ENCODE peak calls at places on chromosomes 11 and 22, in six cellular contexts. E is body of pancreas, Y is adrenal gland, O is transverse colon, U is MM.1S, K is stomach. Z is an unnamed sample.

GRCh38 chr11:80616070-80616800 is 1175.4 kb upstream of the TENM4 start:
- DNase-seq in E (no peak), Y (no peak), O (no peak), U (no peak), K (no peak), Z (no peak)

GRCh38 chr11:60955566-60955965 is 3.6 kb upstream of the SLC15A3 start:
- DNase-seq in E (no peak), Y (no peak), O (no peak), U (no peak), K (no peak), Z (no peak)

GRCh38 chr22:20761536-20761935 is 12.4 kb upstream of the SERPIND1 start:
- DNase-seq in E (no peak), Y (no peak), O (no peak), U (no peak), K (no peak), Z (no peak)

GRCh38 chr11:64094463-64095223 is 58.9 kb downstream of the FLRT1 start:
- DNase-seq in E (no peak), Y (peak), O (peak), U (no peak), K (no peak), Z (no peak)

GRCh38 chr11:61554172-61554988 is 26.5 kb downstream of the SYT7 start:
- DNase-seq in E (no peak), Y (no peak), O (no peak), U (no peak), K (no peak), Z (no peak)

GRCh38 chr11:100929377-100929776 is 200.2 kb downstream of the PGR start:
- DNase-seq in E (no peak), Y (no peak), O (no peak), U (peak), K (no peak), Z (peak)

GRCh38 chr22:30398685-30399680 is 2.2 kb downstream of the SEC14L2 start:
- DNase-seq in E (no peak), Y (no peak), O (no peak), U (no peak), K (no peak), Z (peak)

GRCh38 chr22:47944941-47945340 is 1182.5 kb downstream of the TBC1D22A start:
- DNase-seq in E (no peak), Y (no peak), O (no peak), U (no peak), K (no peak), Z (no peak)

GRCh38 chr22:47593291-47593690 is 830.8 kb downstream of the TBC1D22A start:
- DNase-seq in E (no peak), Y (no peak), O (no peak), U (no peak), K (peak), Z (no peak)

GRCh38 chr11:19816817-19817216 is 104.2 kb downstream of the NAV2 start:
- DNase-seq in E (no peak), Y (no peak), O (no peak), U (no peak), K (no peak), Z (no peak)

GRCh38 chr11:70244698-70245097 is 25.8 kb upstream of the PPFIA1 start:
- DNase-seq in E (peak), Y (no peak), O (no peak), U (no peak), K (no peak), Z (no peak)

GRCh38 chr22:38347181-38347943 is 30.1 kb upstream of the CSNK1E start:
- DNase-seq in E (no peak), Y (peak), O (no peak), U (no peak), K (peak), Z (no peak)

GRCh38 chr11:75260396-75260795 is 19.8 kb downstream of the TPBGL start:
- DNase-seq in E (no peak), Y (no peak), O (peak), U (no peak), K (no peak), Z (no peak)

GRCh38 chr11:134516529-134516928 is 104.5 kb upstream of the B3GAT1 start:
- DNase-seq in E (no peak), Y (no peak), O (peak), U (no peak), K (no peak), Z (no peak)

GRCh38 chr11:85791326-85791990 is 19.5 kb downstream of the SYTL2 start:
- DNase-seq in E (no peak), Y (no peak), O (no peak), U (no peak), K (no peak), Z (no peak)

GRCh38 chr11:27910186-27910941 is 197.6 kb downstream of the KIF18A start:
- DNase-seq in E (no peak), Y (no peak), O (no peak), U (no peak), K (no peak), Z (no peak)

GRCh38 chr22:37283393-37283937 is 1.2 kb downstream of the CYTH4 start:
- DNase-seq in E (no peak), Y (no peak), O (peak), U (no peak), K (no peak), Z (no peak)

GRCh38 chr22:42883970-42884369 is 26.9 kb upstream of the ARFGAP3 start:
- DNase-seq in E (no peak), Y (no peak), O (no peak), U (no peak), K (no peak), Z (no peak)

GRCh38 chr22:42884616-42885375 is 27.7 kb upstream of the ARFGAP3 start:
- DNase-seq in E (no peak), Y (no peak), O (no peak), U (no peak), K (no peak), Z (no peak)

GRCh38 chr22:42881298-42881697 is 24.2 kb upstream of the ARFGAP3 start:
- DNase-seq in E (no peak), Y (no peak), O (no peak), U (no peak), K (no peak), Z (no peak)

GRCh38 chr22:42881982-42882656 is 25.0 kb upstream of the ARFGAP3 start:
- DNase-seq in E (peak), Y (peak), O (peak), U (no peak), K (peak), Z (no peak)

GRCh38 chr22:42883121-42883520 is 26.0 kb upstream of the ARFGAP3 start:
- DNase-seq in E (no peak), Y (peak), O (peak), U (no peak), K (no peak), Z (no peak)
- TF ChIP-seq CTCF in E (no peak), Y (no peak), O (no peak), U (no peak), K (no peak), Z (no peak)

GRCh38 chr11:67275606-67276409 is 9.5 kb downstream of the GRK2 start:
- DNase-seq in E (no peak), Y (no peak), O (no peak), U (no peak), K (no peak), Z (no peak)

GRCh38 chr11:67276821-67277230 is 10.6 kb downstream of the GRK2 start:
- DNase-seq in E (peak), Y (no peak), O (peak), U (peak), K (peak), Z (no peak)

GRCh38 chr11:67278939-67279588 is 10.0 kb upstream of the ANKRD13D start:
- DNase-seq in E (no peak), Y (no peak), O (no peak), U (no peak), K (no peak), Z (no peak)

GRCh38 chr11:67278135-67278938 is 10.8 kb upstream of the ANKRD13D start:
- DNase-seq in E (no peak), Y (no peak), O (no peak), U (no peak), K (no peak), Z (no peak)

DNA sequence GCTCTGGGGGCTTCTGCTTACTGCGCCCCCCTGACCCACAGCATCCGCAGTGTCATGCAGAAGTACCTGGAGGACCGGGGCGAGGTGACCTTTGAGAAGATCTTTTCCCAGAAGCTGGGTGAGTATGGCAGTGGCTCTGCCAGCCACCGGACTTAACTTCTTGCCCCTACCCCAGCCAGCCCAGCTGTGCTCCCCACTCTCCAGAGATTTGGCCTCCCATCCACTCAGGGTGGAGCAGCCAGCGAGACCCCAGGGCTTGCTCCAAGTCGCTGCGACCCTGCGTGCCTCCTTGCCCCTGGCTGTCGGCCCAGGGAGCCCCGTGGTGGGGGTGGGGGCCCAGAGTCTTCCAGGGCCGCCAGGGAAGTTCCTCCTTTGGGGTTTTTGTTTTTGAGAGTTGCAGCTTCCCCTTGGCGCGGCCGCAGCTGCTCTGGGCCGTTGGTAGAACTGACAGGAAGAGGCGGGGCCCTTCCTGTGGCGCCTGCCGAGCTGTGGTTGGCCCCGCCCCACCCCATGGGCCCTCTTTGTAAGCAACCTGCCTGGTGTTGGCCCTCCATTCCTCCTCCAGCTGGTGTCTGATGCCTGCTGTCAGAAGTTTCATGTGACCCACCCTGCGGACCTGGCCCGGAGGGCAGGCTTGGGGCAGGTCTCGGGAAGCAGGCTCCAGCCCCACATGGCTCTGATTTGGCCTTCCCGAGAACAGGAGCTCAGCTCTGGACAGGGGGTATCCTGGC is 11.1 kb downstream of the GRK2 start:
- DNase-seq in E (peak), Y (peak), O (peak), U (peak), K (peak), Z (peak)
- TF ChIP-seq CTCF in E (no peak), Y (no peak), O (no peak), U (no peak), K (no peak), Z (no peak)

DNA sequence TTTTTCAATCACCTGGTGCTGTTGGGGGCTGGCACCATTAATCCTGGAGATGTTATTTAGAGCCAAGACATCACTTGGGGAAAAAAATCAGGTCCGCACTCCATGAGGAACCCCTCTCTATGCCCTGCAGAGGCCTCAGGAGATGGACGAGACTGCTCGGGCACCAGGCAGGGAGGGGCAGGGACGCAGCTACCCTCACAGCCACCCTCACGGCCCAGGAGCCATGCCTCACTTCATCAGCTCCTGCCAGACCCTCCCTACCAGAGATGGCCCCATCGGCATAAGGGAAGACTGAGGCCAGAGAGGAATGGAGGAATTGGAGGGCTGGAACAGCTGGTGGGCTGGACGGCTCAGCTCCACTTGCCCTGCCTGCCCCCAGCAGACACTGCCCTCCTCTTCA is 197.3 kb downstream of the IGLL1 start:
- DNase-seq in E (no peak), Y (no peak), O (no peak), U (no peak), K (no peak), Z (no peak)
- TF ChIP-seq CTCF in E (no peak), Y (no peak), O (no peak), U (no peak), K (no peak), Z (no peak)

GRCh38 chr11:17988465-17988864 is 24.4 kb downstream of the SERGEF start:
- DNase-seq in E (no peak), Y (no peak), O (no peak), U (no peak), K (no peak), Z (no peak)

GRCh38 chr11:17985517-17985916 is 27.3 kb downstream of the SERGEF start:
- DNase-seq in E (peak), Y (no peak), O (no peak), U (no peak), K (peak), Z (no peak)

GRCh38 chr11:17986007-17986710 is 26.7 kb downstream of the SERGEF start:
- DNase-seq in E (peak), Y (no peak), O (no peak), U (no peak), K (no peak), Z (no peak)

GRCh38 chr11:17987826-17988225 is 25.0 kb downstream of the SERGEF start:
- DNase-seq in E (no peak), Y (no peak), O (no peak), U (no peak), K (no peak), Z (no peak)

DNA sequence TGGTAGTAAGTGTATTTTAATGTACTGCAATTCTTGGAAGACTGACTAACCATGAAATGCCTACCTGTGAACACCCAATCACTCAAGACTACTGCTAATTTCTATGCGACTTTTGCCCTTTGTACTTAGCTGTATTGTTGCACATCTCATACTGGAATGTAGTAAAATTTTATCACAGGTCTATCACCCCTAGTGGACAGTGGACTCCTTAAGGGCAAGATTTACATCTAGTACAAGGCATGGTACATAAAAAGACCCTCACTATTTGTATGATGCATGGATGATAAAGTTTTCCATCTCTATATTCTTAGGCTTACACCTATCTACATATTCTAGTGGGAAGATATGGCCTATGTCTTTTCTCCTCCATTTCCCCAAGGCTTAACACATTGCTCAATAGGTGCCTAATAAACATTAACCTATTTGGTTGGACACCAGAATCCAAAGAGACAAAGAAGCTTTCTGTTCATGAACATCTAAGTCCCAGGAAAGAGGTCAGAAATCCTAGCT is 26.1 kb downstream of the SERGEF start:
- DNase-seq in E (no peak), Y (no peak), O (no peak), U (no peak), K (no peak), Z (no peak)
- TF ChIP-seq CTCF in E (no peak), Y (no peak), O (peak), U (no peak), K (no peak), Z (no peak)

DNA sequence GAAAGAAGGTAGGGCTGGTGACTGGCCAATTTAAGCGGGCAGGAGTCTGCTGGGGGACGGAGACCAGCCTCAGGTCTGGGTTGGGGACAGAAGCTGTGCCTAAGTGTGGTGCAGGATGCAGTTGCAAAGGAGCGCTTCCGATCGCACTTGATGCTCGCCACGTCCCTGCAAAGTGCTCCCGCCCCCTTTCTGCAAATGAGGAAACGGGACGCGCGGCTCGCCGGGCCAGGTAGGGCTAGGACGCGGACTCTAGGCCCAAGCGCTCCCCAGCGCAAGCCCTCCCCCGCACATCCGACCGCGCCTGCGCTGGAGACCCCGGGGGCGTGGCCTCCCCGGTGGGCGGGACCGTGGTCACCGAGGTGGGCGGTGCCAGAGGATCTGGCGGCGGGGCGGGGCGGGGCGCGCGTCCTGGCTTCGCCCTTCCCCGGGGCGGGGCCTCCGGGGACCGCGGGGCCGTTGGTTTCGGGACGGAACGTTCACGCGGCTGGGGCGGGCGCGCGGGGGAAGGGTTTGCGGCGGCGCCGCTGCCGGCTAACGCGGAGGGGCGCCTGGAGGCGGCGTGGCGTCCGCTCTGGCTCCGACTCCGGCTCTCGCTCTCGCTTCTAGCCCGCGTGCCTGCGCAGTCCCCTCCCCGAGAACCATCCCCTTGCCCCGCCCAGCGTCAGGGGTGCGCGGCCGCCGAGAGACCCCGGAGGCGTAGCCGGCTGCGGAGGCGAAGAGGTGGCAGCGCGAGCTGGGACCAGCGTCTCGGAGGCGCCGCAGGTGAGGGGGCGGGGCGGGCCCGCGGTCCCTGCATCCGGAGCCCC is at the start of gene FAM118A:
- DNase-seq in E (peak), Y (peak), O (peak), U (peak), K (peak), Z (peak)
- TF ChIP-seq CTCF in E (no peak), Y (no peak), O (no peak), U (no peak), K (no peak), Z (no peak)

GRCh38 chr11:66124564-66124963 is 54.5 kb downstream of the PACS1 start:
- DNase-seq in E (no peak), Y (no peak), O (no peak), U (no peak), K (no peak), Z (no peak)

GRCh38 chr11:66121453-66121852 is 51.4 kb downstream of the PACS1 start:
- DNase-seq in E (no peak), Y (no peak), O (no peak), U (no peak), K (no peak), Z (no peak)

GRCh38 chr11:66123902-66124301 is 53.8 kb downstream of the PACS1 start:
- DNase-seq in E (peak), Y (no peak), O (no peak), U (no peak), K (peak), Z (no peak)

GRCh38 chr11:66126808-66127555 is 56.9 kb downstream of the PACS1 start:
- DNase-seq in E (peak), Y (no peak), O (peak), U (no peak), K (peak), Z (peak)

DNA sequence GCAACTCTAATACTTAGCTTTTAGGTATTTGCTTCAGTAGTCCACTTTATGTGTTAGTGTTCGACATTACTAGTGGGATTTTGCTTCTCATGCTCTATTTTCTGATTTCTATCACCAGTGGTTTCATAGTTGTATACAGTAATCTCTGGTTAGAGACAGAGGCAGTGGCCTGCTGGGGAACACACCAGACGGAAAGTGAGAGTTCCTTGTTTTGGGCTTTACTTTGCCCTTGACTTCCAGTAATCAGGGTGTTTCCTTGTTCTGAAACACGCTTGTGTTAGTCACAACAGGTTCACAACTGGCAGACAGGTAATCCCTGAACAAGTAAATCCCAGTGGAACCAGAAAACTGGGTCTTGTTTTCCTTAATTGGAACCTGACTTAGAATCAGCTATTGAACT is 56.0 kb downstream of the PACS1 start:
- DNase-seq in E (peak), Y (no peak), O (no peak), U (no peak), K (no peak), Z (no peak)
- TF ChIP-seq CTCF in E (no peak), Y (no peak), O (no peak), U (no peak), K (no peak), Z (no peak)

DNA sequence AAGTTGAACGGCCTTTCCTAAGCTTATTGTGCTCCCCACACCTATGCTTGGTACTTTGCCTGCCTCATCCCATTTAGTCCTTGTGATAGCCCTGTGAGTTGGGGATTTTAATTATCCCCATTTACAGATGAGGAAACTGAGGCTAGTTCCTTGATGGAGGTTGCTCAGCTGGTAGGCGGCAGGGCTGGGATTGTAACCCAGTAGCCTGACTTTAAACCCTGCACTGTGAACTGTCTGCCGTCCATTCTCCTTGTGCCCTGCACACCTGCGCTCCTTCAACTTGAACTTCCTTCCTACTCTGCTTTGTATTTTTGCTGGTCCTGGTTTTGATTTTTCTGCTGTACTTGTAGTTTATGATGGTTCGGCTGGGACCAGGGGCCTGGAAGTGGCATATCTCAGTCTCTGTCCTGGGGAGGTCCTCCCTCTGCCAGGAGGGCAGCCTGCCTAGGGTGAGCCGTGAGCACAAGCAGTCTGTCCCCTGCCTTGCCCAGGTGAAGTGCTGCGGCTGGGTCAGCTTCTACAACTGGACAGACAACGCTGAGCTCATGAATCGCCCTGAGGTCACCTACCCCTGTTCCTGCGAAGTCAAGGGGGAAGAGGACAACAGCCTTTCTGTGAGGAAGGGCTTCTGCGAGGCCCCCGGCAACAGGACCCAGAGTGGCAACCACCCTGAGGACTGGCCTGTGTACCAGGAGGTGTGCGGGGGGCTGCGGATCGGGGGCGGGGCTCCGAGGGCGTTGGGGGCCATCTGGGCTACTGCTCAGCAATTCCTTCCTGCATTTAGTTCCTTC is 52.4 kb downstream of the CD82 start:
- DNase-seq in E (no peak), Y (no peak), O (peak), U (no peak), K (no peak), Z (no peak)
- TF ChIP-seq CTCF in E (no peak), Y (no peak), O (no peak), U (no peak), K (no peak), Z (no peak)

GRCh38 chr11:14773755-14774154 is 118.3 kb downstream of the CYP2R1 start:
- DNase-seq in E (no peak), Y (no peak), O (no peak), U (peak), K (no peak), Z (no peak)
- TF ChIP-seq CTCF in E (no peak), Y (no peak), O (no peak), U (peak), K (no peak), Z (no peak)